ENCODE peak calls at places on chromosome 3, in ten cellular contexts. N, G, Z, H, Y, X, U, J, W and P are unnamed samples.
A peak's percentile ranks its signal among the peaks of the same experiment; 100 is the strongest.

GRCh38 chr3:66439666-66440344 is 61.0 kb downstream of the LRIG1 start:
- DNase-seq in J (peak; percentile 37), X (no peak), U (no peak), N (no peak), H (no peak), Y (no peak), G (no peak), Z (no peak), W (no peak), P (no peak)

GRCh38 chr3:38190481-38190881 is 25.1 kb downstream of the OXSR1 start:
- DNase-seq in Z (no peak), H (no peak), U (no peak), G (no peak), Y (no peak), W (no peak), N (no peak), X (no peak), J (no peak), P (no peak)

GRCh38 chr3:13634151-13634550 is 85.2 kb downstream of the FBLN2 start:
- DNase-seq in Z (no peak), N (no peak), G (no peak), J (no peak), W (no peak), U (no peak), Y (no peak), H (no peak), X (no peak), P (no peak)

GRCh38 chr3:190626951-190627620 is 113.2 kb downstream of the IL1RAP start:
- DNase-seq in W (no peak), J (no peak), U (no peak), N (no peak), G (no peak), X (no peak), Z (no peak), H (no peak), Y (no peak), P (no peak)

GRCh38 chr3:149657458-149657795 is 398 bp downstream of the WWTR1 start:
- DNase-seq in X (peak; percentile 23), G (peak; percentile 75), U (peak; percentile 72), Y (no peak), N (peak; percentile 45), H (peak; percentile 12), W (no peak), J (no peak), Z (no peak), P (no peak)

GRCh38 chr3:128488636-128488994 is 4.4 kb downstream of the GATA2 start:
- DNase-seq in J (no peak), H (no peak), Y (no peak), W (no peak), G (no peak), U (no peak), N (no peak), X (no peak), Z (no peak), P (no peak)

GRCh38 chr3:175159202-175159601 is 300.1 kb downstream of the NAALADL2 start:
- DNase-seq in G (no peak), W (no peak), H (no peak), Z (no peak), J (no peak), X (no peak), N (no peak), Y (no peak), U (no peak), P (no peak)

GRCh38 chr3:193902557-193903256 is 233.2 kb upstream of the HES1 start:
- DNase-seq in U (no peak), J (no peak), X (peak; percentile 57), Z (no peak), H (no peak), N (no peak), W (no peak), Y (no peak), G (no peak), P (no peak)

GRCh38 chr3:63981980-63982379 is 41.3 kb downstream of the PSMD6 start:
- DNase-seq in Z (no peak), H (no peak), X (no peak), G (no peak), W (no peak), N (no peak), Y (no peak), U (no peak), J (no peak), P (no peak)

GRCh38 chr3:171932153-171932567 is 89.0 kb downstream of the TMEM212 start:
- DNase-seq in Z (no peak), W (no peak), G (no peak), H (no peak), Y (no peak), J (no peak), U (no peak), N (no peak), X (no peak), P (no peak)